ENCODE peak calls at places on chromosomes 5 and 9, in four cellular contexts. I is RWPE1; B is activated CD4-positive, alpha-beta T cell treated with anti-CD3 and anti-CD28 coated beads for 24 hours; G is epithelial cell of prostate. Q is an unnamed sample.

GRCh38 chr5:84550222-84550621 is 165.5 kb upstream of the EDIL3 start:
- DNase-seq in I (no peak), B (no peak), G (no peak), Q (no peak)

GRCh38 chr5:132353593-132353992 is 15.9 kb upstream of the SLC22A5 start:
- DNase-seq in I (no peak), B (no peak), G (no peak), Q (no peak)

GRCh38 chr5:132375957-132376356 is 6.4 kb downstream of the SLC22A5 start:
- DNase-seq in I (no peak), B (no peak), G (no peak), Q (no peak)

GRCh38 chr9:128945798-128946501 is 1.5 kb downstream of the DOLK start:
- DNase-seq in I (no peak), B (no peak), G (no peak), Q (no peak)

GRCh38 chr9:109507421-109507838 is 9.3 kb upstream of the PTPN3 start:
- DNase-seq in I (peak), B (no peak), G (no peak), Q (no peak)

GRCh38 chr9:127976943-127977871 is 3.6 kb downstream of the EEIG1 start:
- DNase-seq in I (no peak), B (no peak), G (no peak), Q (no peak)

GRCh38 chr5:87541033-87541432 is 128.3 kb upstream of the CCNH start:
- DNase-seq in I (peak), B (no peak), G (peak), Q (no peak)

GRCh38 chr5:5424736-5425135 is 2.3 kb downstream of the ICE1 start:
- DNase-seq in I (no peak), B (no peak), G (no peak), Q (no peak)

GRCh38 chr5:79702606-79703380 is 13.2 kb downstream of the CMYA5 start:
- DNase-seq in I (peak), B (no peak), G (no peak), Q (peak)

GRCh38 chr5:160850439-160850838 is 1.6 kb downstream of the ATP10B start:
- DNase-seq in I (no peak), B (no peak), G (no peak), Q (no peak)

GRCh38 chr5:83029912-83030311 is 47.3 kb downstream of the TMEM167A start:
- DNase-seq in I (no peak), B (no peak), G (peak), Q (no peak)

GRCh38 chr5:170863646-170864045 is 1.8 kb downstream of the RANBP17 start:
- DNase-seq in I (no peak), B (no peak), G (no peak), Q (no peak)

GRCh38 chr5:77418601-77419591 is 73.2 kb downstream of the WDR41 start:
- DNase-seq in I (peak), B (no peak), G (no peak), Q (no peak)

GRCh38 chr5:74357827-74358226 is 282.7 kb downstream of the ENC1 start:
- DNase-seq in I (no peak), B (no peak), G (no peak), Q (no peak)

GRCh38 chr9:120336021-120336752 is 243.8 kb downstream of the CDK5RAP2 start:
- DNase-seq in I (no peak), B (no peak), G (no peak), Q (no peak)

GRCh38 chr9:135888766-135889394 is 18.5 kb downstream of the CAMSAP1 start:
- DNase-seq in I (peak), B (no peak), G (no peak), Q (no peak)

GRCh38 chr9:89426389-89426961 is 71.4 kb downstream of the SEMA4D start:
- DNase-seq in I (no peak), B (no peak), G (no peak), Q (no peak)

GRCh38 chr9:86741311-86742215 is 205.7 kb downstream of the GAS1 start:
- DNase-seq in I (peak), B (no peak), G (peak), Q (no peak)

GRCh38 chr5:6632324-6632930 is 417 bp downstream of the NSUN2 start:
- DNase-seq in I (peak), B (no peak), G (no peak), Q (no peak)

GRCh38 chr5:93355691-93356090 is 225.3 kb downstream of the NR2F1-AS1 start:
- DNase-seq in I (no peak), B (no peak), G (no peak), Q (no peak)

GRCh38 chr9:13705913-13706312 is 426.4 kb upstream of the MPDZ start:
- DNase-seq in I (no peak), B (no peak), G (no peak), Q (no peak)

GRCh38 chr5:51846015-51846414 is 462.8 kb downstream of the ISL1 start:
- DNase-seq in I (peak), B (no peak), G (no peak), Q (no peak)

GRCh38 chr5:39624268-39624886 is 199.6 kb upstream of the DAB2 start:
- DNase-seq in I (peak), B (no peak), G (peak), Q (no peak)

GRCh38 chr5:119365847-119366536 is 10.2 kb downstream of the TNFAIP8 start:
- DNase-seq in I (peak), B (no peak), G (no peak), Q (no peak)

GRCh38 chr5:30539004-30539634 is 654.4 kb upstream of the CDH6 start:
- DNase-seq in I (peak), B (no peak), G (no peak), Q (peak)

GRCh38 chr5:148848378-148849031 is 22.1 kb downstream of the ADRB2 start:
- DNase-seq in I (no peak), B (no peak), G (no peak), Q (no peak)

GRCh38 chr9:112867275-112867991 is 23.2 kb downstream of the SLC46A2 start:
- DNase-seq in I (peak), B (peak), G (peak), Q (no peak)

GRCh38 chr9:93003552-93004407 is 54.7 kb upstream of the SUSD3 start:
- DNase-seq in I (peak), B (peak), G (no peak), Q (peak)

GRCh38 chr9:108903437-108904103 is 30.4 kb downstream of the ELP1 start:
- DNase-seq in I (no peak), B (no peak), G (no peak), Q (no peak)

GRCh38 chr5:73218552-73219171 is 45.7 kb downstream of the TMEM174 start:
- DNase-seq in I (peak), B (no peak), G (no peak), Q (no peak)

GRCh38 chr5:131386124-131386523 is 122.3 kb downstream of the CDC42SE2 start:
- DNase-seq in I (no peak), B (no peak), G (no peak), Q (no peak)

GRCh38 chr9:98538626-98539031 is 170.1 kb downstream of the GABBR2 start:
- DNase-seq in I (no peak), B (no peak), G (no peak), Q (no peak)

GRCh38 chr9:88085481-88085880 is 52.8 kb downstream of the SPATA31C2 start:
- DNase-seq in I (peak), B (no peak), G (no peak), Q (no peak)

GRCh38 chr5:42552597-42552996 is 129.4 kb downstream of the GHR start:
- DNase-seq in I (no peak), B (no peak), G (no peak), Q (no peak)

GRCh38 chr5:90263102-90263501 is 146.5 kb downstream of the CETN3 start:
- DNase-seq in I (no peak), B (no peak), G (no peak), Q (no peak)

GRCh38 chr9:133046900-133047295 is 14.9 kb upstream of the CEL start:
- DNase-seq in I (no peak), B (no peak), G (no peak), Q (no peak)